ENCODE peak calls at places on chromosomes 16 and 17, in six cellular contexts. K, M, A, Q, D and B are unnamed samples.
A peak's percentile ranks its signal among the peaks of the same experiment; 100 is the strongest.

GRCh38 chr16:87688876-87689815 is 76.6 kb downstream of the KLHDC4 start:
- DNase-seq in K (no peak), A (no peak), D (peak; percentile 18), Q (no peak), M (no peak), B (no peak)

GRCh38 chr16:14095883-14096551 is 24.9 kb downstream of the MRTFB start:
- DNase-seq in M (no peak), A (peak; percentile 76), Q (no peak), K (no peak), D (no peak), B (no peak)

GRCh38 chr16:88013091-88013609 is 61.9 kb downstream of the BANP start:
- DNase-seq in Q (no peak), D (no peak), A (no peak), K (no peak), M (no peak), B (no peak)

GRCh38 chr16:57977418-57978069 is 6.6 kb upstream of the CNGB1 start:
- DNase-seq in Q (no peak), M (no peak), K (peak; percentile 54), A (no peak), D (peak; percentile 57), B (no peak)

GRCh38 chr16:87384162-87384999 is 805 bp upstream of the FBXO31 start:
- DNase-seq in K (peak; percentile 79), Q (peak; percentile 22), M (peak; percentile 57), D (no peak), A (no peak), B (no peak)

GRCh38 chr16:14499110-14499509 is 130.9 kb downstream of the PARN start:
- DNase-seq in D (no peak), K (peak; percentile 48), Q (no peak), A (no peak), M (no peak), B (no peak)

GRCh38 chr17:21174719-21175118 is 39.2 kb downstream of the TMEM11 start:
- DNase-seq in K (no peak), M (no peak), Q (no peak), A (no peak), D (no peak), B (no peak)

GRCh38 chr17:81720267-81721071 is 8.4 kb downstream of the SLC25A10 start:
- DNase-seq in Q (no peak), D (no peak), M (no peak), K (no peak), A (no peak), B (no peak)

GRCh38 chr17:44219636-44220210 is at the start of gene UBTF:
- DNase-seq in K (peak; percentile 75), D (peak; percentile 72), A (no peak), Q (no peak), M (peak; percentile 51), B (no peak)

GRCh38 chr17:79836952-79837887 is 2.0 kb downstream of the CBX4 start:
- DNase-seq in M (peak; percentile 88), K (peak; percentile 82), Q (peak; percentile 93), D (peak; percentile 67), A (peak; percentile 62), B (no peak)

GRCh38 chr16:1082266-1082951 is 9.9 kb downstream of the SSTR5 start:
- DNase-seq in D (no peak), M (peak; percentile 70), A (no peak), K (no peak), Q (no peak), B (no peak)

GRCh38 chr16:87358250-87358649 is 25.3 kb downstream of the FBXO31 start:
- DNase-seq in A (no peak), D (no peak), M (no peak), K (no peak), Q (no peak), B (no peak)

GRCh38 chr16:66150691-66151090 is 215.8 kb upstream of the CDH5 start:
- DNase-seq in K (no peak), Q (no peak), A (no peak), D (no peak), M (no peak), B (no peak)

GRCh38 chr17:1709971-1710806 is at the start of gene TLCD2:
- DNase-seq in K (peak; percentile 83), M (no peak), Q (no peak), D (peak; percentile 65), A (peak; percentile 36), B (no peak)

GRCh38 chr17:5706835-5707234 is 122.5 kb upstream of the NLRP1 start:
- DNase-seq in Q (no peak), M (peak; percentile 35), D (peak; percentile 60), A (peak; percentile 33), K (peak; percentile 92), B (peak; percentile 45)

GRCh38 chr17:40122466-40122943 is 734 bp downstream of the MSL1 start:
- DNase-seq in A (no peak), K (peak; percentile 68), D (peak; percentile 55), Q (no peak), M (no peak), B (no peak)

DNA sequence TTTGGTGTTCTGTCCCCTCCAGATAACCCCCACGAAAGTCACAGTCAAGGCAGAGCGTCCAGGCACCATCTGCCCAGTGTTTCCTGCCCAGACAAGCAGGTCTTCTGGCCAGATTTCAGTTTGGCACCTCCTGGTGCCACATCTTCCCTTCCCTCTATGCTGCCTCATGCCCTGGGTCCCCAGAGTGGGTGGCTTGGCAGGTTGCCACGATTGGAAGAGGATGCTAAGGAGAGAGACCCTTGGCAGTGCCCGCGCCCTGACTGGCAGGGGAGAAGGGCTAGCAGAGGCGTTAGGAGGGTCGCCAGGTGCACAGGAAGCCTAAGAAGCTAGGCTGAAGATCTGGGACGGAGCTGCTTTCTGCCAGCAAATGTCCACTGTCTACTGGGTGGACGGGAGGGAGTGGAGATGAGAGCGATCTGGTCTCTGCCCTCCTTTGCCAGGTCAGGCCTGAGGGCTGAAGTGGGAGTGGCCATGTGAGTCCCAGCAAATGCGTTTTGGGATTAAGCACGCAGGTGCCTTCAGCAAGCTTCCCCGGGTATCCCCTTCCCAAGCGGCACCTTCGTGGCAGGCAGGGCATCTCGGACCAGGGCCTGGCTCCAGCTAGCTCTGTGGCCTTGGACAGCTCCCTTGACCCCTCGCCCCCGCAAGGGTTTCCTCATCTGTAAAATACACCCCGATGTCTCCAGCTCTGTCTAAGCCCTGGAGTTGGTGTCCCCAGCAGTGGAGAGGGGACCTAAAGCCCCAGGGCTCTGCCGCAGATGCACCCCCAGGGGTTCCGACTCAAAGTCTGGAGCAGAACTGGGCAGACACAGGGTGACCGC is 13.4 kb upstream of the CD300A start:
- DNase-seq in A (no peak), K (no peak), M (no peak), Q (no peak), D (no peak), B (no peak)
- H3K4me3 ChIP-seq in A (peak overlapping the region; percentile 29), K (peak overlapping the region; percentile 66), M (peak overlapping the region; percentile 59), Q (no peak overlapping the region), D (peak overlapping the region; percentile 22), B (peak overlapping the region; percentile 56)

DNA sequence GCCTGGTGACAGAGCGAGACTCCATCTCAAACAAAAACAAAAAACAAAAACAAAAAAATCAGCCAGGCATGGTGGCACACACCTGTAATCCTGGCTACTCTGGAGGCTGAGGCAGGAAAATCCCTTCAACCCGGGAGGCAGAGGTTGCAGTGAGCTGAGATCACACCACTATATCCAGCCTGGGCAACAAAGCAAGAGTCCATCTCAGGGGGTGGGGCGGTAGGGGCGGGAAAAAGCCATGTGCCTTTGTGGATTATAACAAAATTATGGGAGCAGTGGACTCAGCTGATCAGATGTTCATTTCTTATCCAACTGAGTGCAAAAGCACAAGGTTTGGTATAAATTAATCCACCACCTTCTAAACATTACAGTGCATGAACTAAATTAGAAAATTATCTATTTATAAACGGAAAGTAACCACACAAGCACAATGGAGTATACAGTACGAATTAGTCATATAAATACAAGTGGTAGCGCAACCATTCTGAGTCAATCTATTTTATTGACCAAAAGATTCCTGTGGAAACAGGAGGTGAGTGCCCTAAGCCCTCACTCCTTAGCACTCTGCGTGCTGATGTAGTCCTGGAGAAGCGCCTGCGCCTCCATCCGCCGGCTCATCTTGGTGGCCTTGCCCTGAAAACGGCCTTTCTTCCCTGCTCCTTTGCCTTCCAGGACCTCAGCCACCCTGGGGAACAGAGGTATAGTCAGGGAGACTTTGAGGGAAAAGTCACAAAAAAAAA is 14.0 kb downstream of the AARSD1 start:
- DNase-seq in A (no peak), K (no peak), M (no peak), D (no peak), Q (no peak), B (no peak)
- TF ChIP-seq POLR2AphosphoS5 in A (no peak), K (no peak), M (no peak), D (no peak), Q (no peak), B (no peak)

GRCh38 chr17:62808576-62808970 is 459 bp upstream of the MARCHF10 start:
- DNase-seq in A (no peak), D (no peak), K (peak; percentile 35), M (no peak), Q (no peak), B (no peak)

GRCh38 chr17:62804822-62805221 is 3.3 kb downstream of the MARCHF10 start:
- DNase-seq in M (no peak), Q (no peak), K (no peak), A (no peak), D (no peak), B (no peak)

GRCh38 chr17:62805234-62805633 is 2.9 kb downstream of the MARCHF10 start:
- DNase-seq in A (no peak), D (no peak), Q (no peak), K (no peak), M (no peak), B (no peak)

GRCh38 chr17:62809656-62810055 is 1.5 kb upstream of the MARCHF10 start:
- DNase-seq in M (no peak), D (no peak), K (no peak), Q (no peak), A (no peak), B (no peak)

GRCh38 chr17:62807812-62808575 is at the start of gene MARCHF10:
- DNase-seq in M (no peak), A (no peak), K (peak; percentile 75), Q (no peak), D (peak; percentile 52), B (no peak)
- TF ChIP-seq REST in M (no peak), A (no peak), K (no peak), Q (no peak), D (no peak), B (no peak)

GRCh38 chr16:3175157-3176153 is 12.5 kb upstream of the OR1F1 start:
- DNase-seq in D (peak; percentile 90), M (peak; percentile 78), K (peak; percentile 80), Q (no peak), A (peak; percentile 80), B (no peak)

GRCh38 chr16:3173892-3174617 is 13.9 kb upstream of the OR1F1 start:
- DNase-seq in A (no peak), Q (no peak), D (peak; percentile 87), M (peak; percentile 65), K (peak; percentile 97), B (no peak)

GRCh38 chr16:3171855-3172593 is 16.0 kb upstream of the OR1F1 start:
- DNase-seq in K (peak; percentile 85), D (peak; percentile 83), Q (no peak), M (peak; percentile 67), A (no peak), B (peak; percentile 93)

GRCh38 chr16:3171181-3171854 is 16.7 kb upstream of the OR1F1 start:
- DNase-seq in Q (no peak), M (no peak), K (no peak), D (no peak), A (no peak), B (no peak)

DNA sequence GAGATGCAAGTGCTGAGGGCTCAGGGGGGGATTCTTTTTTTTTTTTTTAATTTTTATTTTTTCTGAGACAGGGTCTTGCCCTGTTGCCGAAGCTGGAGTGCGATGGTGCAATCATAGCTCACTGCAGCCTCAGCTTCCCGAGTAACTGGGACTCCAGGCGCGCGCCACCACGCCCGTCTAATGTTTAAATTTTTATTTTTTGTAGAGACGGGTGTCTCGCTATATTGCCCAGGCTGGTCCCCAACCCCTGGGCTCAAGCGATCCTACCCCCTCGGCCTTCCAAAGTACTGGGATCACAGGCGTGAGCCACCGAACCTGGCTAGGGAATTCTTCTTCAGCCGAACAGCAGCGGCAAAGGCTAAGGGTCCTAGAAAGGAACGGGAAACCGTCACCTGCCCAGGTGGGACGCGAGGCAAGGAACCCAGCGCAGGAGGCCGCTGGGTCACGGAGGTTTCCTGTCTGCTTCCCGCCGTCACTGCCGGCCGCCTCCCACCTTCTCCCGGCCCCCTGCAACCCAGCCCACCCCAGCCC is 13.3 kb upstream of the OR1F1 start:
- DNase-seq in A (no peak), M (no peak), D (no peak), K (peak; percentile 56), Q (no peak), B (no peak)
- H3K4me3 ChIP-seq in A (peak overlapping the region; percentile 46), M (peak overlapping the region; percentile 50), D (peak overlapping the region; percentile 51), K (peak overlapping the region; percentile 85), Q (no peak overlapping the region), B (peak overlapping the region; percentile 49)